ENCODE peak calls at places on chromosomes 6 and 20, in nine cellular contexts. One of them, this sample, is unnamed.

GRCh38 chr6:131258816-131259476 is 123.7 kb downstream of the AKAP7 start:
- DNase-seq in AG10803: no peak
- DNase-seq in heart left ventricle: no peak
- DNase-seq in H9: no peak
- DNase-seq in GM06990: no peak
- DNase-seq in psoas muscle: no peak
- DNase-seq in ovary: no peak
- DNase-seq in fibroblast of lung: peak
- DNase-seq in right lobe of liver: no peak
- DNase-seq in this sample: peak

GRCh38 chr6:27066802-27067201 is 180.7 kb upstream of the PRSS16 start:
- DNase-seq in AG10803: no peak
- DNase-seq in heart left ventricle: no peak
- DNase-seq in H9: no peak
- DNase-seq in GM06990: no peak
- DNase-seq in psoas muscle: no peak
- DNase-seq in ovary: no peak
- DNase-seq in fibroblast of lung: no peak
- DNase-seq in right lobe of liver: no peak
- DNase-seq in this sample: no peak

GRCh38 chr6:134550604-134551003 is 232.7 kb upstream of the SGK1 start:
- DNase-seq in AG10803: peak
- DNase-seq in heart left ventricle: no peak
- DNase-seq in H9: no peak
- DNase-seq in GM06990: no peak
- DNase-seq in psoas muscle: no peak
- DNase-seq in ovary: no peak
- DNase-seq in fibroblast of lung: peak
- DNase-seq in right lobe of liver: no peak
- DNase-seq in this sample: peak

GRCh38 chr20:20237093-20237959 is 130.6 kb upstream of the INSM1 start:
- DNase-seq in AG10803: peak
- DNase-seq in heart left ventricle: peak
- DNase-seq in H9: peak
- DNase-seq in GM06990: no peak
- DNase-seq in psoas muscle: peak
- DNase-seq in ovary: no peak
- DNase-seq in fibroblast of lung: peak
- DNase-seq in right lobe of liver: no peak
- DNase-seq in this sample: peak

GRCh38 chr6:126307859-126308258 is 32.1 kb upstream of the CENPW start:
- DNase-seq in AG10803: peak
- DNase-seq in heart left ventricle: no peak
- DNase-seq in H9: no peak
- DNase-seq in GM06990: no peak
- DNase-seq in psoas muscle: peak
- DNase-seq in ovary: no peak
- DNase-seq in fibroblast of lung: peak
- DNase-seq in right lobe of liver: no peak
- DNase-seq in this sample: peak

GRCh38 chr20:63627129-63627699 is 313 bp upstream of the GMEB2 start:
- DNase-seq in AG10803: peak
- DNase-seq in heart left ventricle: peak
- DNase-seq in H9: peak
- DNase-seq in GM06990: peak
- DNase-seq in psoas muscle: peak
- DNase-seq in ovary: peak
- DNase-seq in fibroblast of lung: peak
- DNase-seq in right lobe of liver: peak
- DNase-seq in this sample: peak

GRCh38 chr6:15572296-15573016 is 90.4 kb downstream of the DTNBP1 start:
- DNase-seq in AG10803: no peak
- DNase-seq in heart left ventricle: no peak
- DNase-seq in H9: no peak
- DNase-seq in GM06990: no peak
- DNase-seq in psoas muscle: no peak
- DNase-seq in ovary: no peak
- DNase-seq in fibroblast of lung: no peak
- DNase-seq in right lobe of liver: no peak
- DNase-seq in this sample: no peak

GRCh38 chr6:1596088-1596852 is 13.4 kb upstream of the FOXC1 start:
- DNase-seq in AG10803: peak
- DNase-seq in heart left ventricle: peak
- DNase-seq in H9: peak
- DNase-seq in GM06990: no peak
- DNase-seq in psoas muscle: peak
- DNase-seq in ovary: peak
- DNase-seq in fibroblast of lung: no peak
- DNase-seq in right lobe of liver: peak
- DNase-seq in this sample: peak

GRCh38 chr6:73858376-73858775 is 162.4 kb downstream of the CD109 start:
- DNase-seq in AG10803: peak
- DNase-seq in heart left ventricle: no peak
- DNase-seq in H9: no peak
- DNase-seq in GM06990: no peak
- DNase-seq in psoas muscle: no peak
- DNase-seq in ovary: no peak
- DNase-seq in fibroblast of lung: no peak
- DNase-seq in right lobe of liver: no peak
- DNase-seq in this sample: no peak

GRCh38 chr6:52253494-52253893 is 9.2 kb upstream of the IL17F start:
- DNase-seq in AG10803: peak
- DNase-seq in heart left ventricle: no peak
- DNase-seq in H9: no peak
- DNase-seq in GM06990: no peak
- DNase-seq in psoas muscle: no peak
- DNase-seq in ovary: no peak
- DNase-seq in fibroblast of lung: no peak
- DNase-seq in right lobe of liver: no peak
- DNase-seq in this sample: no peak

GRCh38 chr20:5714261-5715041 is 35.8 kb upstream of the SHLD1 start:
- DNase-seq in AG10803: no peak
- DNase-seq in heart left ventricle: no peak
- DNase-seq in H9: peak
- DNase-seq in GM06990: peak
- DNase-seq in psoas muscle: no peak
- DNase-seq in ovary: no peak
- DNase-seq in fibroblast of lung: no peak
- DNase-seq in right lobe of liver: no peak
- DNase-seq in this sample: no peak

GRCh38 chr6:51203504-51203903 is 384.8 kb downstream of the TFAP2B start:
- DNase-seq in AG10803: no peak
- DNase-seq in heart left ventricle: no peak
- DNase-seq in H9: no peak
- DNase-seq in GM06990: no peak
- DNase-seq in psoas muscle: no peak
- DNase-seq in ovary: no peak
- DNase-seq in fibroblast of lung: no peak
- DNase-seq in right lobe of liver: no peak
- DNase-seq in this sample: no peak

GRCh38 chr6:15818044-15818443 is 155.2 kb upstream of the DTNBP1 start:
- DNase-seq in AG10803: no peak
- DNase-seq in heart left ventricle: no peak
- DNase-seq in H9: no peak
- DNase-seq in GM06990: no peak
- DNase-seq in psoas muscle: no peak
- DNase-seq in ovary: no peak
- DNase-seq in fibroblast of lung: no peak
- DNase-seq in right lobe of liver: no peak
- DNase-seq in this sample: no peak

GRCh38 chr6:129432738-129433137 is 277.2 kb downstream of the ARHGAP18 start:
- DNase-seq in AG10803: no peak
- DNase-seq in heart left ventricle: no peak
- DNase-seq in H9: no peak
- DNase-seq in GM06990: no peak
- DNase-seq in psoas muscle: no peak
- DNase-seq in ovary: no peak
- DNase-seq in fibroblast of lung: no peak
- DNase-seq in right lobe of liver: no peak
- DNase-seq in this sample: no peak

GRCh38 chr6:107968081-107968480 is 10.1 kb upstream of the SEC63 start:
- DNase-seq in AG10803: no peak
- DNase-seq in heart left ventricle: no peak
- DNase-seq in H9: no peak
- DNase-seq in GM06990: no peak
- DNase-seq in psoas muscle: no peak
- DNase-seq in ovary: no peak
- DNase-seq in fibroblast of lung: no peak
- DNase-seq in right lobe of liver: no peak
- DNase-seq in this sample: no peak

GRCh38 chr20:36634342-36634741 is 11.7 kb downstream of the SLA2 start:
- DNase-seq in AG10803: no peak
- DNase-seq in heart left ventricle: no peak
- DNase-seq in H9: no peak
- DNase-seq in GM06990: no peak
- DNase-seq in psoas muscle: no peak
- DNase-seq in ovary: no peak
- DNase-seq in fibroblast of lung: no peak
- DNase-seq in right lobe of liver: no peak
- DNase-seq in this sample: no peak

GRCh38 chr20:36439040-36439730 is 102.1 kb upstream of the MYL9 start:
- DNase-seq in AG10803: peak
- DNase-seq in heart left ventricle: peak
- DNase-seq in H9: peak
- DNase-seq in GM06990: peak
- DNase-seq in psoas muscle: peak
- DNase-seq in ovary: peak
- DNase-seq in fibroblast of lung: peak
- DNase-seq in right lobe of liver: peak
- DNase-seq in this sample: peak

GRCh38 chr20:50646483-50646996 is 44.8 kb downstream of the RIPOR3 start:
- DNase-seq in AG10803: peak
- DNase-seq in heart left ventricle: no peak
- DNase-seq in H9: no peak
- DNase-seq in GM06990: no peak
- DNase-seq in psoas muscle: no peak
- DNase-seq in ovary: no peak
- DNase-seq in fibroblast of lung: peak
- DNase-seq in right lobe of liver: no peak
- DNase-seq in this sample: peak
- TF ChIP-seq CTCF in AG10803: peak
- TF ChIP-seq CTCF in heart left ventricle: no peak
- TF ChIP-seq CTCF in H9: peak
- TF ChIP-seq CTCF in GM06990: no peak
- TF ChIP-seq CTCF in psoas muscle: peak
- TF ChIP-seq CTCF in ovary: no peak
- TF ChIP-seq CTCF in fibroblast of lung: peak
- TF ChIP-seq CTCF in right lobe of liver: no peak
- TF ChIP-seq CTCF in this sample: peak

DNA sequence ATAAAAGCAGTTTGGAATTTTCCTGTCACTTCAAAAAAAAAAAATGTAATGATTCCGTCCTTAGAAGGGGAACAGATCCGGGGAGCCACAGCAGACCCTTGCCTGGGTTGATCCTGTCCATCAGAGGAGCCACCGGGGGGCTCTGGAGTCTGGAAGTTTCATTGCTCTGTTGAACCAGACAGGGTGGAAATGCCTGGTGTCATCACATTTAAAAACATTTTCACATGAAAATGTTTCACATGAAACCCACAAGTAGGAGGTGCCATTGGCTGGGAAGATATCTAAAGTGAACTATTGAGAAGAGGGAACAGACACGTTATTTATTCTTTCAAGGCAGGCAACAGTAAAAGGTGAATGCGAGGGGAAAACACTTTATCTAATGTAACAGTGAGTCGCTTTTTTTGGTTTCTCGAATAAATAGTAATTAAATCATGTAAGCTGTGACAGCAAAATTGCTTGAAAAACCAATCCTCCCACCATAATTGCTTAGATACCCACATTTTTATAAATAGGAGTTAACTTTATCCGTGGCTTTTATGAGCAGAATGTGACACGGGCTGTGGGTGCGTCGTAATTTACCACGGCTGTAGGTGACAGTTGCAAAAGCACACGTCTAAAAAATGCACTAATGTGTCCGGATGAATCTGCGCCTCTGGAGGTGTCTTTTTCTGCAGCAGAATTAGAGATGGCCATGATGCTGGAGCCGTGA is 323.4 kb downstream of the TAF4 start:
- DNase-seq in AG10803: no peak
- DNase-seq in heart left ventricle: no peak
- DNase-seq in H9: no peak
- DNase-seq in GM06990: no peak
- DNase-seq in psoas muscle: peak
- DNase-seq in ovary: no peak
- DNase-seq in fibroblast of lung: no peak
- DNase-seq in right lobe of liver: peak
- DNase-seq in this sample: peak
- TF ChIP-seq CTCF in AG10803: no peak
- TF ChIP-seq CTCF in heart left ventricle: no peak
- TF ChIP-seq CTCF in H9: peak
- TF ChIP-seq CTCF in GM06990: no peak
- TF ChIP-seq CTCF in psoas muscle: no peak
- TF ChIP-seq CTCF in ovary: no peak
- TF ChIP-seq CTCF in fibroblast of lung: no peak
- TF ChIP-seq CTCF in right lobe of liver: no peak
- TF ChIP-seq CTCF in this sample: no peak

DNA sequence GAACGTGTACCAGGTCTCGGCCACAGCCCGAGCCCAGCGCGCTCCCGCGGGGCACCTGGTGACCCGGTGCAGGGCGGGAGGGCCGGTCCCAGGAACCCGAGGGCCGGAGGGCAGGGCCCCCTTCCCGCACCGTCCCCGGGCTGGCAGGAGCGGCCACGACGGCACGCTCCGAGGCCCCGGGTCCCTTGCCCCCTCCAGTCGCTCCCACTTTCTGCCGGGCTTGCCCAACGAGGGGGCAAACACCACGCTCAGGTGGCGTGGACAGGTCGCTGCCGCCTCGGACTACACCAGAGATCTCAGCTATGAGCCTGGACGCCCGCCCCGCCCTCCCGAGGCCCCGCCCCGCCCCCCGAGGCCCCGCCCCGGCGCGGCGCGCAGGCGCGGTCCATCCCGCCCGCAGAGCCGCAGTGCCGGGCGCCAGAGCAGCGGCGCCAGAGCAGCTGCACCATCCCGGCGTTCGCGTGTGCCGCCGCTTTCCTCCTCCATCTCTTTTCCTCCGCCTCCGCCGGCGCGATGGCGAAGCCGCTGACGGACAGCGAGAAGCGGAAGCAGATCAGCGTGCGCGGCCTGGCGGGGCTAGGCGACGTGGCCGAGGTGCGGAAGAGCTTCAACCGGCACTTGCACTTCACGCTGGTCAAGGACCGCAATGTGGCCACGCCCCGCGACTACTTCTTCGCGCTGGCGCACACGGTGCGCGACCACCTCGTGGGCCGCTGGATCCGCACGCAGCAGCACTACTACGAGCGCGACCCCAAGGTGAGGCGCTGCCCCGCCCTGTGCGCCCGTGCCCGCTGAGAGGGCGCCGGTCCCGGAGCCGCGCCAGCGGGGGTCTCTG is at the start of gene PYGB:
- DNase-seq in AG10803: peak
- DNase-seq in heart left ventricle: peak
- DNase-seq in H9: peak
- DNase-seq in GM06990: peak
- DNase-seq in psoas muscle: peak
- DNase-seq in ovary: peak
- DNase-seq in fibroblast of lung: peak
- DNase-seq in right lobe of liver: peak
- DNase-seq in this sample: peak
- TF ChIP-seq CTCF in AG10803: no peak
- TF ChIP-seq CTCF in heart left ventricle: no peak
- TF ChIP-seq CTCF in H9: no peak
- TF ChIP-seq CTCF in GM06990: no peak
- TF ChIP-seq CTCF in psoas muscle: no peak
- TF ChIP-seq CTCF in ovary: no peak
- TF ChIP-seq CTCF in fibroblast of lung: no peak
- TF ChIP-seq CTCF in right lobe of liver: no peak
- TF ChIP-seq CTCF in this sample: no peak

GRCh38 chr6:80742481-80742880 is 636.0 kb downstream of the BCKDHB start:
- DNase-seq in AG10803: peak
- DNase-seq in heart left ventricle: no peak
- DNase-seq in H9: no peak
- DNase-seq in GM06990: no peak
- DNase-seq in psoas muscle: no peak
- DNase-seq in ovary: no peak
- DNase-seq in fibroblast of lung: peak
- DNase-seq in right lobe of liver: no peak
- DNase-seq in this sample: peak
- TF ChIP-seq CTCF in AG10803: peak
- TF ChIP-seq CTCF in heart left ventricle: peak
- TF ChIP-seq CTCF in H9: peak
- TF ChIP-seq CTCF in GM06990: peak
- TF ChIP-seq CTCF in psoas muscle: no peak
- TF ChIP-seq CTCF in ovary: peak
- TF ChIP-seq CTCF in fibroblast of lung: peak
- TF ChIP-seq CTCF in right lobe of liver: peak
- TF ChIP-seq CTCF in this sample: peak